ENCODE peak calls at places on chromosomes 16 and 17, in nine cellular contexts. One of them, this sample, is unnamed.
A peak's percentile ranks its signal among the peaks of the same experiment; 100 is the strongest.

GRCh38 chr17:40486513-40487370 is 14.7 kb downstream of the TNS4 start:
- DNase-seq in activated B cell treated with CpG ODN at 0.5 μM for 24 hours: no peak
- DNase-seq in upper lobe of right lung: no peak
- DNase-seq in mesothelial cell of epicardium: no peak
- DNase-seq in stimulated activated CD4-positive, alpha-beta T cell treated with anti-CD3 and anti-CD28 coated beads, TNF-alpha, amount 100 ng/mL, for 1 hour: no peak
- DNase-seq in progenitor cell of endocrine pancreas: no peak
- DNase-seq in T47D: no peak
- DNase-seq in mesendoderm: no peak
- DNase-seq in NCI-H1436 treated with DMSO at 0.1 percent for 48 hours: no peak
- DNase-seq in this sample: no peak

GRCh38 chr16:89466920-89467319 is 23.4 kb downstream of the ANKRD11 start:
- DNase-seq in mesendoderm: no peak
- DNase-seq in NCI-H1436 treated with DMSO at 0.1 percent for 48 hours: no peak
- DNase-seq in activated B cell treated with CpG ODN at 0.5 μM for 24 hours: no peak
- DNase-seq in T47D: no peak
- DNase-seq in mesothelial cell of epicardium: no peak
- DNase-seq in upper lobe of right lung: no peak
- DNase-seq in progenitor cell of endocrine pancreas: no peak
- DNase-seq in stimulated activated CD4-positive, alpha-beta T cell treated with anti-CD3 and anti-CD28 coated beads, TNF-alpha, amount 100 ng/mL, for 1 hour: no peak
- DNase-seq in this sample: no peak

GRCh38 chr16:27792486-27793275 is 242.7 kb downstream of the KATNIP start:
- DNase-seq in upper lobe of right lung: no peak
- DNase-seq in mesothelial cell of epicardium: no peak
- DNase-seq in stimulated activated CD4-positive, alpha-beta T cell treated with anti-CD3 and anti-CD28 coated beads, TNF-alpha, amount 100 ng/mL, for 1 hour: no peak
- DNase-seq in T47D: no peak
- DNase-seq in NCI-H1436 treated with DMSO at 0.1 percent for 48 hours: no peak
- DNase-seq in progenitor cell of endocrine pancreas: no peak
- DNase-seq in activated B cell treated with CpG ODN at 0.5 μM for 24 hours: no peak
- DNase-seq in mesendoderm: no peak
- DNase-seq in this sample: no peak

GRCh38 chr17:29933379-29933778 is 3.4 kb upstream of the SSH2 start:
- DNase-seq in activated B cell treated with CpG ODN at 0.5 μM for 24 hours: no peak
- DNase-seq in T47D: peak; percentile 85
- DNase-seq in mesendoderm: peak; percentile 81
- DNase-seq in mesothelial cell of epicardium: no peak
- DNase-seq in stimulated activated CD4-positive, alpha-beta T cell treated with anti-CD3 and anti-CD28 coated beads, TNF-alpha, amount 100 ng/mL, for 1 hour: no peak
- DNase-seq in NCI-H1436 treated with DMSO at 0.1 percent for 48 hours: no peak
- DNase-seq in upper lobe of right lung: no peak
- DNase-seq in progenitor cell of endocrine pancreas: no peak
- DNase-seq in this sample: no peak

GRCh38 chr16:84466692-84467091 is 37.8 kb downstream of the MEAK7 start:
- DNase-seq in mesothelial cell of epicardium: no peak
- DNase-seq in T47D: no peak
- DNase-seq in stimulated activated CD4-positive, alpha-beta T cell treated with anti-CD3 and anti-CD28 coated beads, TNF-alpha, amount 100 ng/mL, for 1 hour: no peak
- DNase-seq in progenitor cell of endocrine pancreas: no peak
- DNase-seq in activated B cell treated with CpG ODN at 0.5 μM for 24 hours: no peak
- DNase-seq in mesendoderm: no peak
- DNase-seq in upper lobe of right lung: no peak
- DNase-seq in NCI-H1436 treated with DMSO at 0.1 percent for 48 hours: no peak
- DNase-seq in this sample: no peak

GRCh38 chr17:72580321-72581127 is 459.7 kb downstream of the SOX9 start:
- DNase-seq in mesendoderm: no peak
- DNase-seq in progenitor cell of endocrine pancreas: no peak
- DNase-seq in activated B cell treated with CpG ODN at 0.5 μM for 24 hours: no peak
- DNase-seq in NCI-H1436 treated with DMSO at 0.1 percent for 48 hours: no peak
- DNase-seq in T47D: peak; percentile 66
- DNase-seq in upper lobe of right lung: no peak
- DNase-seq in stimulated activated CD4-positive, alpha-beta T cell treated with anti-CD3 and anti-CD28 coated beads, TNF-alpha, amount 100 ng/mL, for 1 hour: no peak
- DNase-seq in mesothelial cell of epicardium: no peak
- DNase-seq in this sample: no peak

GRCh38 chr16:19520861-19521331 is 1.0 kb downstream of the GDE1 start:
- DNase-seq in mesothelial cell of epicardium: no peak
- DNase-seq in stimulated activated CD4-positive, alpha-beta T cell treated with anti-CD3 and anti-CD28 coated beads, TNF-alpha, amount 100 ng/mL, for 1 hour: no peak
- DNase-seq in progenitor cell of endocrine pancreas: no peak
- DNase-seq in NCI-H1436 treated with DMSO at 0.1 percent for 48 hours: no peak
- DNase-seq in T47D: no peak
- DNase-seq in upper lobe of right lung: no peak
- DNase-seq in activated B cell treated with CpG ODN at 0.5 μM for 24 hours: no peak
- DNase-seq in mesendoderm: peak; percentile 4
- DNase-seq in this sample: no peak

GRCh38 chr17:60901806-60902205 is 224.2 kb downstream of the BCAS3 start:
- DNase-seq in mesothelial cell of epicardium: no peak
- DNase-seq in stimulated activated CD4-positive, alpha-beta T cell treated with anti-CD3 and anti-CD28 coated beads, TNF-alpha, amount 100 ng/mL, for 1 hour: no peak
- DNase-seq in progenitor cell of endocrine pancreas: no peak
- DNase-seq in T47D: no peak
- DNase-seq in NCI-H1436 treated with DMSO at 0.1 percent for 48 hours: no peak
- DNase-seq in mesendoderm: no peak
- DNase-seq in upper lobe of right lung: no peak
- DNase-seq in activated B cell treated with CpG ODN at 0.5 μM for 24 hours: no peak
- DNase-seq in this sample: no peak

GRCh38 chr17:15966879-15967248 is 21.9 kb downstream of the ADORA2B start:
- DNase-seq in upper lobe of right lung: peak; percentile 82
- DNase-seq in T47D: no peak
- DNase-seq in stimulated activated CD4-positive, alpha-beta T cell treated with anti-CD3 and anti-CD28 coated beads, TNF-alpha, amount 100 ng/mL, for 1 hour: no peak
- DNase-seq in activated B cell treated with CpG ODN at 0.5 μM for 24 hours: no peak
- DNase-seq in mesendoderm: peak; percentile 63
- DNase-seq in mesothelial cell of epicardium: no peak
- DNase-seq in progenitor cell of endocrine pancreas: no peak
- DNase-seq in NCI-H1436 treated with DMSO at 0.1 percent for 48 hours: no peak
- DNase-seq in this sample: no peak

GRCh38 chr16:24996731-24997130 is 18.4 kb downstream of the ARHGAP17 start:
- DNase-seq in NCI-H1436 treated with DMSO at 0.1 percent for 48 hours: no peak
- DNase-seq in T47D: no peak
- DNase-seq in mesothelial cell of epicardium: no peak
- DNase-seq in mesendoderm: no peak
- DNase-seq in activated B cell treated with CpG ODN at 0.5 μM for 24 hours: no peak
- DNase-seq in upper lobe of right lung: no peak
- DNase-seq in progenitor cell of endocrine pancreas: no peak
- DNase-seq in stimulated activated CD4-positive, alpha-beta T cell treated with anti-CD3 and anti-CD28 coated beads, TNF-alpha, amount 100 ng/mL, for 1 hour: no peak
- DNase-seq in this sample: no peak

GRCh38 chr17:79993390-79994221 is 42.1 kb downstream of the TBC1D16 start:
- DNase-seq in activated B cell treated with CpG ODN at 0.5 μM for 24 hours: peak; percentile 37
- DNase-seq in mesendoderm: peak; percentile 96
- DNase-seq in T47D: peak; percentile 98
- DNase-seq in NCI-H1436 treated with DMSO at 0.1 percent for 48 hours: peak; percentile 66
- DNase-seq in upper lobe of right lung: peak; percentile 91
- DNase-seq in progenitor cell of endocrine pancreas: peak; percentile 42
- DNase-seq in mesothelial cell of epicardium: peak; percentile 65
- DNase-seq in stimulated activated CD4-positive, alpha-beta T cell treated with anti-CD3 and anti-CD28 coated beads, TNF-alpha, amount 100 ng/mL, for 1 hour: no peak
- DNase-seq in this sample: no peak

GRCh38 chr16:53999123-53999522 is 287.5 kb downstream of the IRX3 start:
- DNase-seq in mesothelial cell of epicardium: no peak
- DNase-seq in mesendoderm: no peak
- DNase-seq in T47D: no peak
- DNase-seq in upper lobe of right lung: no peak
- DNase-seq in NCI-H1436 treated with DMSO at 0.1 percent for 48 hours: no peak
- DNase-seq in progenitor cell of endocrine pancreas: no peak
- DNase-seq in activated B cell treated with CpG ODN at 0.5 μM for 24 hours: no peak
- DNase-seq in stimulated activated CD4-positive, alpha-beta T cell treated with anti-CD3 and anti-CD28 coated beads, TNF-alpha, amount 100 ng/mL, for 1 hour: no peak
- DNase-seq in this sample: no peak

GRCh38 chr16:54355251-54355650 is 68.7 kb upstream of the IRX3 start:
- DNase-seq in mesothelial cell of epicardium: no peak
- DNase-seq in stimulated activated CD4-positive, alpha-beta T cell treated with anti-CD3 and anti-CD28 coated beads, TNF-alpha, amount 100 ng/mL, for 1 hour: no peak
- DNase-seq in mesendoderm: no peak
- DNase-seq in T47D: no peak
- DNase-seq in activated B cell treated with CpG ODN at 0.5 μM for 24 hours: no peak
- DNase-seq in upper lobe of right lung: no peak
- DNase-seq in NCI-H1436 treated with DMSO at 0.1 percent for 48 hours: no peak
- DNase-seq in progenitor cell of endocrine pancreas: no peak
- DNase-seq in this sample: no peak

GRCh38 chr17:1180958-1181768 is 1.4 kb upstream of the ABR start:
- DNase-seq in mesothelial cell of epicardium: no peak
- DNase-seq in mesendoderm: peak; percentile 80
- DNase-seq in activated B cell treated with CpG ODN at 0.5 μM for 24 hours: peak; percentile 75
- DNase-seq in T47D: no peak
- DNase-seq in upper lobe of right lung: no peak
- DNase-seq in stimulated activated CD4-positive, alpha-beta T cell treated with anti-CD3 and anti-CD28 coated beads, TNF-alpha, amount 100 ng/mL, for 1 hour: no peak
- DNase-seq in progenitor cell of endocrine pancreas: no peak
- DNase-seq in NCI-H1436 treated with DMSO at 0.1 percent for 48 hours: no peak
- DNase-seq in this sample: no peak

GRCh38 chr16:67013238-67013822 is 15.6 kb upstream of the CBFB start:
- DNase-seq in progenitor cell of endocrine pancreas: no peak
- DNase-seq in activated B cell treated with CpG ODN at 0.5 μM for 24 hours: no peak
- DNase-seq in T47D: no peak
- DNase-seq in stimulated activated CD4-positive, alpha-beta T cell treated with anti-CD3 and anti-CD28 coated beads, TNF-alpha, amount 100 ng/mL, for 1 hour: no peak
- DNase-seq in mesendoderm: no peak
- DNase-seq in mesothelial cell of epicardium: no peak
- DNase-seq in upper lobe of right lung: no peak
- DNase-seq in NCI-H1436 treated with DMSO at 0.1 percent for 48 hours: no peak
- DNase-seq in this sample: no peak

GRCh38 chr17:41367426-41368075 is 2.1 kb downstream of the KRT33B start:
- DNase-seq in NCI-H1436 treated with DMSO at 0.1 percent for 48 hours: no peak
- DNase-seq in progenitor cell of endocrine pancreas: no peak
- DNase-seq in mesendoderm: peak; percentile 60
- DNase-seq in stimulated activated CD4-positive, alpha-beta T cell treated with anti-CD3 and anti-CD28 coated beads, TNF-alpha, amount 100 ng/mL, for 1 hour: no peak
- DNase-seq in T47D: no peak
- DNase-seq in activated B cell treated with CpG ODN at 0.5 μM for 24 hours: no peak
- DNase-seq in upper lobe of right lung: no peak
- DNase-seq in mesothelial cell of epicardium: no peak
- DNase-seq in this sample: no peak

GRCh38 chr16:85238233-85238647 is 126.0 kb upstream of the CIBAR2 start:
- DNase-seq in progenitor cell of endocrine pancreas: no peak
- DNase-seq in activated B cell treated with CpG ODN at 0.5 μM for 24 hours: no peak
- DNase-seq in NCI-H1436 treated with DMSO at 0.1 percent for 48 hours: no peak
- DNase-seq in upper lobe of right lung: peak; percentile 76
- DNase-seq in mesothelial cell of epicardium: peak; percentile 50
- DNase-seq in mesendoderm: peak; percentile 83
- DNase-seq in T47D: no peak
- DNase-seq in stimulated activated CD4-positive, alpha-beta T cell treated with anti-CD3 and anti-CD28 coated beads, TNF-alpha, amount 100 ng/mL, for 1 hour: no peak
- DNase-seq in this sample: no peak

GRCh38 chr16:5634781-5635180 is 537.2 kb upstream of the EEF2KMT start:
- DNase-seq in progenitor cell of endocrine pancreas: no peak
- DNase-seq in NCI-H1436 treated with DMSO at 0.1 percent for 48 hours: no peak
- DNase-seq in mesendoderm: no peak
- DNase-seq in stimulated activated CD4-positive, alpha-beta T cell treated with anti-CD3 and anti-CD28 coated beads, TNF-alpha, amount 100 ng/mL, for 1 hour: no peak
- DNase-seq in mesothelial cell of epicardium: no peak
- DNase-seq in activated B cell treated with CpG ODN at 0.5 μM for 24 hours: no peak
- DNase-seq in upper lobe of right lung: no peak
- DNase-seq in T47D: peak; percentile 27
- DNase-seq in this sample: no peak

GRCh38 chr16:86970279-86970678 is 346.9 kb downstream of the C16orf95 start:
- DNase-seq in NCI-H1436 treated with DMSO at 0.1 percent for 48 hours: no peak
- DNase-seq in activated B cell treated with CpG ODN at 0.5 μM for 24 hours: no peak
- DNase-seq in stimulated activated CD4-positive, alpha-beta T cell treated with anti-CD3 and anti-CD28 coated beads, TNF-alpha, amount 100 ng/mL, for 1 hour: no peak
- DNase-seq in mesendoderm: no peak
- DNase-seq in progenitor cell of endocrine pancreas: no peak
- DNase-seq in upper lobe of right lung: peak; percentile 36
- DNase-seq in mesothelial cell of epicardium: no peak
- DNase-seq in T47D: no peak
- DNase-seq in this sample: no peak

GRCh38 chr16:3872216-3872895 is 8.2 kb downstream of the CREBBP start:
- DNase-seq in mesothelial cell of epicardium: no peak
- DNase-seq in activated B cell treated with CpG ODN at 0.5 μM for 24 hours: no peak
- DNase-seq in mesendoderm: no peak
- DNase-seq in upper lobe of right lung: no peak
- DNase-seq in progenitor cell of endocrine pancreas: no peak
- DNase-seq in NCI-H1436 treated with DMSO at 0.1 percent for 48 hours: no peak
- DNase-seq in stimulated activated CD4-positive, alpha-beta T cell treated with anti-CD3 and anti-CD28 coated beads, TNF-alpha, amount 100 ng/mL, for 1 hour: no peak
- DNase-seq in T47D: no peak
- DNase-seq in this sample: no peak

GRCh38 chr16:75251280-75252048 is at the start of gene BCAR1:
- DNase-seq in stimulated activated CD4-positive, alpha-beta T cell treated with anti-CD3 and anti-CD28 coated beads, TNF-alpha, amount 100 ng/mL, for 1 hour: no peak
- DNase-seq in mesendoderm: peak; percentile 95
- DNase-seq in NCI-H1436 treated with DMSO at 0.1 percent for 48 hours: no peak
- DNase-seq in upper lobe of right lung: peak; percentile 96
- DNase-seq in activated B cell treated with CpG ODN at 0.5 μM for 24 hours: no peak
- DNase-seq in T47D: peak; percentile 89
- DNase-seq in progenitor cell of endocrine pancreas: peak; percentile 86
- DNase-seq in mesothelial cell of epicardium: peak; percentile 87
- DNase-seq in this sample: no peak

GRCh38 chr16:84689126-84689525 is 10.7 kb upstream of the USP10 start:
- DNase-seq in progenitor cell of endocrine pancreas: no peak
- DNase-seq in T47D: no peak
- DNase-seq in mesendoderm: no peak
- DNase-seq in stimulated activated CD4-positive, alpha-beta T cell treated with anti-CD3 and anti-CD28 coated beads, TNF-alpha, amount 100 ng/mL, for 1 hour: no peak
- DNase-seq in activated B cell treated with CpG ODN at 0.5 μM for 24 hours: no peak
- DNase-seq in NCI-H1436 treated with DMSO at 0.1 percent for 48 hours: no peak
- DNase-seq in mesothelial cell of epicardium: no peak
- DNase-seq in upper lobe of right lung: no peak
- DNase-seq in this sample: no peak

GRCh38 chr16:67392301-67393059 is 818 bp downstream of the TPPP3 start:
- DNase-seq in activated B cell treated with CpG ODN at 0.5 μM for 24 hours: no peak
- DNase-seq in stimulated activated CD4-positive, alpha-beta T cell treated with anti-CD3 and anti-CD28 coated beads, TNF-alpha, amount 100 ng/mL, for 1 hour: no peak
- DNase-seq in mesothelial cell of epicardium: no peak
- DNase-seq in progenitor cell of endocrine pancreas: no peak
- DNase-seq in mesendoderm: no peak
- DNase-seq in upper lobe of right lung: peak; percentile 61
- DNase-seq in NCI-H1436 treated with DMSO at 0.1 percent for 48 hours: no peak
- DNase-seq in T47D: no peak
- DNase-seq in this sample: no peak

GRCh38 chr17:65942592-65942991 is 249.3 kb downstream of the CEP112 start:
- DNase-seq in progenitor cell of endocrine pancreas: no peak
- DNase-seq in upper lobe of right lung: no peak
- DNase-seq in mesendoderm: no peak
- DNase-seq in mesothelial cell of epicardium: no peak
- DNase-seq in T47D: no peak
- DNase-seq in activated B cell treated with CpG ODN at 0.5 μM for 24 hours: no peak
- DNase-seq in stimulated activated CD4-positive, alpha-beta T cell treated with anti-CD3 and anti-CD28 coated beads, TNF-alpha, amount 100 ng/mL, for 1 hour: no peak
- DNase-seq in NCI-H1436 treated with DMSO at 0.1 percent for 48 hours: no peak
- DNase-seq in this sample: no peak

GRCh38 chr17:27630607-27631408 is at the start of gene LGALS9:
- DNase-seq in upper lobe of right lung: no peak
- DNase-seq in NCI-H1436 treated with DMSO at 0.1 percent for 48 hours: no peak
- DNase-seq in activated B cell treated with CpG ODN at 0.5 μM for 24 hours: no peak
- DNase-seq in progenitor cell of endocrine pancreas: no peak
- DNase-seq in T47D: peak; percentile 44
- DNase-seq in stimulated activated CD4-positive, alpha-beta T cell treated with anti-CD3 and anti-CD28 coated beads, TNF-alpha, amount 100 ng/mL, for 1 hour: no peak
- DNase-seq in mesothelial cell of epicardium: no peak
- DNase-seq in mesendoderm: no peak
- DNase-seq in this sample: peak; percentile 5

GRCh38 chr17:68955181-68955841 is at the start of gene ABCA8:
- DNase-seq in progenitor cell of endocrine pancreas: no peak
- DNase-seq in NCI-H1436 treated with DMSO at 0.1 percent for 48 hours: no peak
- DNase-seq in stimulated activated CD4-positive, alpha-beta T cell treated with anti-CD3 and anti-CD28 coated beads, TNF-alpha, amount 100 ng/mL, for 1 hour: no peak
- DNase-seq in T47D: no peak
- DNase-seq in upper lobe of right lung: no peak
- DNase-seq in mesothelial cell of epicardium: no peak
- DNase-seq in activated B cell treated with CpG ODN at 0.5 μM for 24 hours: no peak
- DNase-seq in mesendoderm: no peak
- DNase-seq in this sample: no peak

GRCh38 chr16:80610489-80611156 is 69.8 kb downstream of the DYNLRB2 start:
- DNase-seq in mesothelial cell of epicardium: no peak
- DNase-seq in progenitor cell of endocrine pancreas: no peak
- DNase-seq in activated B cell treated with CpG ODN at 0.5 μM for 24 hours: no peak
- DNase-seq in stimulated activated CD4-positive, alpha-beta T cell treated with anti-CD3 and anti-CD28 coated beads, TNF-alpha, amount 100 ng/mL, for 1 hour: no peak
- DNase-seq in mesendoderm: no peak
- DNase-seq in upper lobe of right lung: no peak
- DNase-seq in T47D: no peak
- DNase-seq in NCI-H1436 treated with DMSO at 0.1 percent for 48 hours: no peak
- DNase-seq in this sample: no peak

GRCh38 chr17:37513711-37514110 is 24.0 kb downstream of the DUSP14 start:
- DNase-seq in T47D: no peak
- DNase-seq in NCI-H1436 treated with DMSO at 0.1 percent for 48 hours: no peak
- DNase-seq in mesothelial cell of epicardium: no peak
- DNase-seq in progenitor cell of endocrine pancreas: no peak
- DNase-seq in upper lobe of right lung: no peak
- DNase-seq in activated B cell treated with CpG ODN at 0.5 μM for 24 hours: no peak
- DNase-seq in mesendoderm: no peak
- DNase-seq in stimulated activated CD4-positive, alpha-beta T cell treated with anti-CD3 and anti-CD28 coated beads, TNF-alpha, amount 100 ng/mL, for 1 hour: no peak
- DNase-seq in this sample: no peak

GRCh38 chr17:31158741-31159377 is 64.1 kb downstream of the NF1 start:
- DNase-seq in mesothelial cell of epicardium: no peak
- DNase-seq in upper lobe of right lung: no peak
- DNase-seq in NCI-H1436 treated with DMSO at 0.1 percent for 48 hours: no peak
- DNase-seq in progenitor cell of endocrine pancreas: no peak
- DNase-seq in mesendoderm: no peak
- DNase-seq in T47D: no peak
- DNase-seq in stimulated activated CD4-positive, alpha-beta T cell treated with anti-CD3 and anti-CD28 coated beads, TNF-alpha, amount 100 ng/mL, for 1 hour: no peak
- DNase-seq in activated B cell treated with CpG ODN at 0.5 μM for 24 hours: no peak
- DNase-seq in this sample: no peak

GRCh38 chr17:74464730-74465377 is 1.6 kb upstream of the CD300A start:
- DNase-seq in mesendoderm: no peak
- DNase-seq in progenitor cell of endocrine pancreas: no peak
- DNase-seq in activated B cell treated with CpG ODN at 0.5 μM for 24 hours: no peak
- DNase-seq in upper lobe of right lung: no peak
- DNase-seq in NCI-H1436 treated with DMSO at 0.1 percent for 48 hours: no peak
- DNase-seq in stimulated activated CD4-positive, alpha-beta T cell treated with anti-CD3 and anti-CD28 coated beads, TNF-alpha, amount 100 ng/mL, for 1 hour: no peak
- DNase-seq in mesothelial cell of epicardium: no peak
- DNase-seq in T47D: no peak
- DNase-seq in this sample: no peak

GRCh38 chr16:76749780-76750375 is 441.1 kb upstream of the MON1B start:
- DNase-seq in progenitor cell of endocrine pancreas: no peak
- DNase-seq in mesothelial cell of epicardium: no peak
- DNase-seq in T47D: no peak
- DNase-seq in stimulated activated CD4-positive, alpha-beta T cell treated with anti-CD3 and anti-CD28 coated beads, TNF-alpha, amount 100 ng/mL, for 1 hour: no peak
- DNase-seq in mesendoderm: no peak
- DNase-seq in upper lobe of right lung: no peak
- DNase-seq in activated B cell treated with CpG ODN at 0.5 μM for 24 hours: no peak
- DNase-seq in NCI-H1436 treated with DMSO at 0.1 percent for 48 hours: no peak
- DNase-seq in this sample: no peak

This sample was measured in activated CD8-positive, alpha-beta memory T cell treated with anti-CD3 and anti-CD28 coated beads for 1 hour.